ENCODE peak calls at places on chromosomes 13 and 19, in nine cellular contexts. N is NCI-H2029, U is germinal center, S is PC-3, X is astrocyte of the cerebellum, H is breast epithelium, F is ovary, W is NCI-H1092, D is EL. M is an unnamed sample.
A peak's percentile ranks its signal among the peaks of the same experiment; 100 is the strongest.

GRCh38 chr19:55674841-55675660 is at the start of gene EPN1:
- DNase-seq in D (peak; percentile 97), X (peak; percentile 91), U (peak; percentile 96), S (peak; percentile 99), N (peak; percentile 96), F (peak; percentile 98), W (peak; percentile 91), H (peak; percentile 96), M (peak; percentile 94)

GRCh38 chr19:29587518-29587986 is 18.5 kb upstream of the POP4 start:
- DNase-seq in U (no peak), X (no peak), F (no peak), D (peak; percentile 77), H (peak; percentile 45), N (no peak), W (no peak), S (peak; percentile 58), M (no peak)

GRCh38 chr19:54165222-54165621 is 5.7 kb upstream of the LENG1 start:
- DNase-seq in D (no peak), W (no peak), X (no peak), U (no peak), N (no peak), F (no peak), H (no peak), S (no peak), M (no peak)

GRCh38 chr13:23984541-23984940 is 87.2 kb upstream of the C1QTNF9B start:
- DNase-seq in N (peak; percentile 25), F (no peak), D (no peak), X (peak; percentile 66), W (peak; percentile 38), U (no peak), H (peak; percentile 60), S (peak; percentile 88), M (peak; percentile 14)

GRCh38 chr19:7868326-7868670 is 5.9 kb downstream of the PRR36 start:
- DNase-seq in X (no peak), N (no peak), W (no peak), S (peak; percentile 67), H (no peak), U (no peak), D (peak; percentile 21), F (peak; percentile 56), M (peak; percentile 43)

GRCh38 chr13:46062190-46062589 is 9.6 kb upstream of the ZC3H13 start:
- DNase-seq in U (no peak), N (no peak), X (no peak), H (no peak), D (peak; percentile 83), S (peak; percentile 71), W (no peak), F (no peak), M (no peak)

GRCh38 chr19:3712663-3713531 is 4.7 kb downstream of the TJP3 start:
- DNase-seq in S (peak; percentile 21), F (no peak), N (no peak), D (no peak), W (no peak), H (no peak), U (no peak), X (no peak), M (no peak)

GRCh38 chr19:38290631-38291147 is 13.4 kb upstream of the C19orf33 start:
- DNase-seq in D (peak; percentile 96), F (no peak), N (no peak), X (peak; percentile 56), U (no peak), W (no peak), H (peak; percentile 89), S (peak; percentile 97), M (peak; percentile 82)

GRCh38 chr19:58204566-58204965 is 21.7 kb downstream of the ZNF274 start:
- DNase-seq in F (no peak), D (no peak), H (no peak), W (no peak), U (no peak), N (no peak), S (no peak), X (no peak), M (no peak)

GRCh38 chr19:47545061-47545948 is 27.6 kb downstream of the ZNF541 start:
- DNase-seq in N (no peak), F (no peak), W (no peak), U (no peak), H (no peak), X (no peak), S (no peak), D (no peak), M (peak; percentile 6)

GRCh38 chr13:100550433-100550832 is 38.2 kb downstream of the GGACT start:
- DNase-seq in W (no peak), U (no peak), S (no peak), X (no peak), H (no peak), F (peak; percentile 73), D (peak; percentile 61), N (no peak), M (no peak)

GRCh38 chr13:91284335-91284734 is 63.2 kb upstream of the MIR17HG start:
- DNase-seq in H (no peak), W (no peak), X (no peak), F (no peak), U (no peak), N (no peak), D (no peak), S (no peak), M (no peak)

GRCh38 chr13:99383946-99384345 is 76.7 kb upstream of the GPR183 start:
- DNase-seq in F (no peak), X (no peak), W (no peak), D (no peak), S (no peak), U (no peak), N (no peak), H (no peak), M (no peak)